ENCODE peak calls at places on chromosome 14, in five cellular contexts. One of them, this sample, is unnamed.

GRCh38 chr14:51448831-51449665 is 202.7 kb upstream of the FRMD6 start:
- DNase-seq in mesothelial cell of epicardium: no peak
- DNase-seq in A549: no peak
- DNase-seq in lower leg skin: no peak
- DNase-seq in WTC11: no peak
- DNase-seq in this sample: no peak

GRCh38 chr14:60757617-60758016 is 23.1 kb downstream of the MNAT1 start:
- DNase-seq in mesothelial cell of epicardium: no peak
- DNase-seq in A549: no peak
- DNase-seq in lower leg skin: no peak
- DNase-seq in WTC11: no peak
- DNase-seq in this sample: no peak

GRCh38 chr14:75390183-75390582 is 37.6 kb upstream of the JDP2 start:
- DNase-seq in mesothelial cell of epicardium: no peak
- DNase-seq in A549: no peak
- DNase-seq in lower leg skin: no peak
- DNase-seq in WTC11: no peak
- DNase-seq in this sample: no peak

GRCh38 chr14:76778546-76779215 is 17.4 kb downstream of the VASH1 start:
- DNase-seq in mesothelial cell of epicardium: no peak
- DNase-seq in A549: no peak
- DNase-seq in lower leg skin: no peak
- DNase-seq in WTC11: no peak
- DNase-seq in this sample: no peak

GRCh38 chr14:31457665-31458659 is 656 bp upstream of the DTD2 start:
- DNase-seq in mesothelial cell of epicardium: no peak
- DNase-seq in A549: no peak
- DNase-seq in lower leg skin: no peak
- DNase-seq in WTC11: no peak
- DNase-seq in this sample: no peak

GRCh38 chr14:76655331-76655730 is 105.9 kb upstream of the VASH1 start:
- DNase-seq in mesothelial cell of epicardium: no peak
- DNase-seq in A549: no peak
- DNase-seq in lower leg skin: no peak
- DNase-seq in WTC11: no peak
- DNase-seq in this sample: no peak

GRCh38 chr14:78399316-78399889 is 229.2 kb downstream of the NRXN3 start:
- DNase-seq in mesothelial cell of epicardium: no peak
- DNase-seq in A549: no peak
- DNase-seq in lower leg skin: no peak
- DNase-seq in WTC11: peak
- DNase-seq in this sample: no peak

GRCh38 chr14:20757963-20758362 is 10.2 kb upstream of the EDDM3B start:
- DNase-seq in mesothelial cell of epicardium: no peak
- DNase-seq in A549: no peak
- DNase-seq in lower leg skin: no peak
- DNase-seq in WTC11: peak
- DNase-seq in this sample: peak

GRCh38 chr14:34843011-34843554 is 32.1 kb downstream of the BAZ1A start:
- DNase-seq in mesothelial cell of epicardium: no peak
- DNase-seq in A549: peak
- DNase-seq in lower leg skin: peak
- DNase-seq in WTC11: no peak
- DNase-seq in this sample: no peak

GRCh38 chr14:103316723-103317122 is 17.3 kb upstream of the EIF5 start:
- DNase-seq in mesothelial cell of epicardium: no peak
- DNase-seq in A549: no peak
- DNase-seq in lower leg skin: no peak
- DNase-seq in WTC11: no peak
- DNase-seq in this sample: no peak

GRCh38 chr14:75910048-75910447 is 71.7 kb downstream of the TGFB3 start:
- DNase-seq in mesothelial cell of epicardium: no peak
- DNase-seq in A549: no peak
- DNase-seq in lower leg skin: no peak
- DNase-seq in WTC11: no peak
- DNase-seq in this sample: no peak

GRCh38 chr14:45114327-45114726 is 20.0 kb downstream of the FKBP3 start:
- DNase-seq in mesothelial cell of epicardium: no peak
- DNase-seq in A549: no peak
- DNase-seq in lower leg skin: no peak
- DNase-seq in WTC11: no peak
- DNase-seq in this sample: no peak

GRCh38 chr14:37588956-37589737 is 5.9 kb downstream of the FOXA1 start:
- DNase-seq in mesothelial cell of epicardium: no peak
- DNase-seq in A549: no peak
- DNase-seq in lower leg skin: no peak
- DNase-seq in WTC11: no peak
- DNase-seq in this sample: no peak

GRCh38 chr14:88960528-88960927 is 136.1 kb downstream of the TTC8 start:
- DNase-seq in mesothelial cell of epicardium: no peak
- DNase-seq in A549: no peak
- DNase-seq in lower leg skin: no peak
- DNase-seq in WTC11: no peak
- DNase-seq in this sample: no peak

GRCh38 chr14:60657609-60657983 is 8.3 kb upstream of the SIX1 start:
- DNase-seq in mesothelial cell of epicardium: no peak
- DNase-seq in A549: no peak
- DNase-seq in lower leg skin: no peak
- DNase-seq in WTC11: peak
- DNase-seq in this sample: no peak

GRCh38 chr14:58167057-58167456 is 15.0 kb upstream of the ARMH4 start:
- DNase-seq in mesothelial cell of epicardium: no peak
- DNase-seq in A549: no peak
- DNase-seq in lower leg skin: no peak
- DNase-seq in WTC11: no peak
- DNase-seq in this sample: no peak

GRCh38 chr14:52950410-52950897 is 396 bp downstream of the FERMT2 start:
- DNase-seq in mesothelial cell of epicardium: peak
- DNase-seq in A549: peak
- DNase-seq in lower leg skin: peak
- DNase-seq in WTC11: peak
- DNase-seq in this sample: no peak

GRCh38 chr14:30958555-30959407 is 66.7 kb upstream of the AP4S1 start:
- DNase-seq in mesothelial cell of epicardium: no peak
- DNase-seq in A549: no peak
- DNase-seq in lower leg skin: no peak
- DNase-seq in WTC11: no peak
- DNase-seq in this sample: no peak

GRCh38 chr14:53962954-53963490 is 6.4 kb upstream of the BMP4 start:
- DNase-seq in mesothelial cell of epicardium: no peak
- DNase-seq in A549: no peak
- DNase-seq in lower leg skin: no peak
- DNase-seq in WTC11: no peak
- DNase-seq in this sample: no peak

GRCh38 chr14:105582639-105583038 is 56.3 kb downstream of the TMEM121 start:
- DNase-seq in mesothelial cell of epicardium: no peak
- DNase-seq in A549: no peak
- DNase-seq in lower leg skin: no peak
- DNase-seq in WTC11: no peak
- DNase-seq in this sample: no peak

GRCh38 chr14:63287661-63288483 is 30.9 kb downstream of the GPHB5 start:
- DNase-seq in mesothelial cell of epicardium: no peak
- DNase-seq in A549: no peak
- DNase-seq in lower leg skin: no peak
- DNase-seq in WTC11: peak
- DNase-seq in this sample: no peak

GRCh38 chr14:97692084-97692483 is 894.9 kb downstream of the VRK1 start:
- DNase-seq in mesothelial cell of epicardium: no peak
- DNase-seq in A549: no peak
- DNase-seq in lower leg skin: no peak
- DNase-seq in WTC11: no peak
- DNase-seq in this sample: no peak

GRCh38 chr14:72420749-72421452 is 473.0 kb downstream of the DPF3 start:
- DNase-seq in mesothelial cell of epicardium: peak
- DNase-seq in A549: peak
- DNase-seq in lower leg skin: peak
- DNase-seq in WTC11: peak
- DNase-seq in this sample: no peak

GRCh38 chr14:88521818-88522217 is 33.0 kb downstream of the PTPN21 start:
- DNase-seq in mesothelial cell of epicardium: no peak
- DNase-seq in A549: no peak
- DNase-seq in lower leg skin: no peak
- DNase-seq in WTC11: no peak
- DNase-seq in this sample: no peak

GRCh38 chr14:100904307-100905019 is 941 bp upstream of the RTL1 start:
- DNase-seq in mesothelial cell of epicardium: no peak
- DNase-seq in A549: no peak
- DNase-seq in lower leg skin: no peak
- DNase-seq in WTC11: peak
- DNase-seq in this sample: no peak
- TF ChIP-seq CTCF in mesothelial cell of epicardium: peak
- TF ChIP-seq CTCF in A549: peak
- TF ChIP-seq CTCF in lower leg skin: no peak
- TF ChIP-seq CTCF in WTC11: no peak
- TF ChIP-seq CTCF in this sample: no peak

GRCh38 chr14:92613008-92613658 is 99.6 kb downstream of the RIN3 start:
- DNase-seq in mesothelial cell of epicardium: no peak
- DNase-seq in A549: no peak
- DNase-seq in lower leg skin: no peak
- DNase-seq in WTC11: peak
- DNase-seq in this sample: no peak
- TF ChIP-seq CTCF in mesothelial cell of epicardium: peak
- TF ChIP-seq CTCF in A549: peak
- TF ChIP-seq CTCF in lower leg skin: no peak
- TF ChIP-seq CTCF in WTC11: peak
- TF ChIP-seq CTCF in this sample: peak

GRCh38 chr14:100020623-100021022 is 44.6 kb upstream of the EVL start:
- DNase-seq in mesothelial cell of epicardium: no peak
- DNase-seq in A549: no peak
- DNase-seq in lower leg skin: no peak
- DNase-seq in WTC11: no peak
- DNase-seq in this sample: no peak

GRCh38 chr14:100027771-100028490 is 37.3 kb upstream of the EVL start:
- DNase-seq in mesothelial cell of epicardium: no peak
- DNase-seq in A549: no peak
- DNase-seq in lower leg skin: no peak
- DNase-seq in WTC11: no peak
- DNase-seq in this sample: no peak

GRCh38 chr14:100028990-100029677 is 36.1 kb upstream of the EVL start:
- DNase-seq in mesothelial cell of epicardium: no peak
- DNase-seq in A549: peak
- DNase-seq in lower leg skin: no peak
- DNase-seq in WTC11: no peak
- DNase-seq in this sample: no peak

GRCh38 chr14:100022772-100023451 is 42.3 kb upstream of the EVL start:
- DNase-seq in mesothelial cell of epicardium: no peak
- DNase-seq in A549: no peak
- DNase-seq in lower leg skin: peak
- DNase-seq in WTC11: no peak
- DNase-seq in this sample: no peak

DNA sequence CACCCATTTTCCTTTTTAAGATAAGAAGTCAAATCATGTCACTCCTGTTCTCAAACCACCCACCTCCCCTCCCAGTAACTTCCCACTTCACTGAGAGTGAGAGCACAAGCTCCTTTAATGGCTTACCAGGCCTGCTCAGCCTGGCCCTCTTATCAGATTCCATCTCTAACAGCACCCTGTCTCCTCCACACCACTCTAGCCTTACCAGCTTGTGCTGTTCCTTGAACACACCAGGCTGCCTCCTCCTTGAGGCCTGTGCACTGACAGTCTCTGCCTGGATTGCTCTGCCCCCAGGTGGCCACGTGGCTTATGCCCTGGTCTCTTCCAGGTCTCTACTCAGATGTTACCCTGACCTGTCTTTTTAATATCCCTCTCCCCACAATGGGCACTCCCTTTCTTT is 40.1 kb upstream of the EVL start:
- DNase-seq in mesothelial cell of epicardium: no peak
- DNase-seq in A549: peak
- DNase-seq in lower leg skin: no peak
- DNase-seq in WTC11: peak
- DNase-seq in this sample: no peak
- TF ChIP-seq CTCF in mesothelial cell of epicardium: no peak
- TF ChIP-seq CTCF in A549: peak
- TF ChIP-seq CTCF in lower leg skin: no peak
- TF ChIP-seq CTCF in WTC11: no peak
- TF ChIP-seq CTCF in this sample: no peak

DNA sequence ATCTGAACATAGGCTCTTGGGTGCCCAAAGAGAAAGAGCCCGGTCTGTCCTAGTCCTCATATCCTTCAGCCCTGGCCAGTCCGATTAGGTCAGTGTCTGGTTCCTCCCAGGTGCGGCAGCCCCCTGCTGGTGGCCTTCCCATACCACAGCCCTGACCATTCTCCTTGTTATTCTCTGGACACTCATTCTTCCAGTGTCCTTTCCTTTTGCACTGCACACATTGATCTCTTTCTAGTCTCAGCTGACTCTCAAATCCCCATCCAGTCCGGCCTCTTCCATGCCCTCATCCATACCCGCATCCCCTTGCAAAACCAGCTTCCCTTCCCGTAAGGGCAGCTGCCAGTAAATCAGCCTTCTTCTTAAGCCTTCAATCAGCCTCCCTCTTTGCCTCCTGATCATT is 1316.3 kb downstream of the TMEM121 start:
- DNase-seq in mesothelial cell of epicardium: no peak
- DNase-seq in A549: peak
- DNase-seq in lower leg skin: no peak
- DNase-seq in WTC11: no peak
- DNase-seq in this sample: no peak
- TF ChIP-seq CTCF in mesothelial cell of epicardium: peak
- TF ChIP-seq CTCF in A549: peak
- TF ChIP-seq CTCF in lower leg skin: no peak
- TF ChIP-seq CTCF in WTC11: no peak
- TF ChIP-seq CTCF in this sample: peak

GRCh38 chr14:104550849-104551728 is 28.5 kb upstream of the C14orf180 start:
- DNase-seq in mesothelial cell of epicardium: no peak
- DNase-seq in A549: peak
- DNase-seq in lower leg skin: no peak
- DNase-seq in WTC11: peak
- DNase-seq in this sample: peak
- TF ChIP-seq CTCF in mesothelial cell of epicardium: no peak
- TF ChIP-seq CTCF in A549: peak
- TF ChIP-seq CTCF in lower leg skin: no peak
- TF ChIP-seq CTCF in WTC11: no peak
- TF ChIP-seq CTCF in this sample: no peak

GRCh38 chr14:98791661-98792060 is 480.3 kb downstream of the BCL11B start:
- DNase-seq in mesothelial cell of epicardium: no peak
- DNase-seq in A549: no peak
- DNase-seq in lower leg skin: no peak
- DNase-seq in WTC11: no peak
- DNase-seq in this sample: no peak
- TF ChIP-seq CTCF in mesothelial cell of epicardium: no peak
- TF ChIP-seq CTCF in A549: no peak
- TF ChIP-seq CTCF in lower leg skin: no peak
- TF ChIP-seq CTCF in WTC11: no peak
- TF ChIP-seq CTCF in this sample: no peak

GRCh38 chr14:65170768-65171251 is 68.5 kb upstream of the MAX start:
- DNase-seq in mesothelial cell of epicardium: no peak
- DNase-seq in A549: peak
- DNase-seq in lower leg skin: no peak
- DNase-seq in WTC11: peak
- DNase-seq in this sample: no peak
- TF ChIP-seq CTCF in mesothelial cell of epicardium: no peak
- TF ChIP-seq CTCF in A549: peak
- TF ChIP-seq CTCF in lower leg skin: no peak
- TF ChIP-seq CTCF in WTC11: no peak
- TF ChIP-seq CTCF in this sample: no peak